ENCODE peak calls at places on chromosomes 6 and 20, in nine cellular contexts. P is GM12878; H is tibial artery; Q is mucosa of descending colon; W is sigmoid colon; K is pancreas; E is upper lobe of right lung; I is CD8-positive, alpha-beta T cell; S is PC-3. J is an unnamed sample. For H3K4me1, the result is how much of the 10 kb centered on the place peaks cover.

GRCh38 chr6:36809156-36809555 is 30.1 kb downstream of the CPNE5 start:
- DNase-seq in P (no peak), H (no peak), Q (no peak), W (no peak), K (no peak), E (no peak), I (no peak), S (no peak), J (no peak)

GRCh38 chr20:56409521-56409920 is 2.5 kb upstream of the CASS4 start:
- DNase-seq in P (no peak), H (no peak), Q (no peak), W (no peak), K (no peak), E (no peak), I (no peak), S (no peak), J (no peak)

GRCh38 chr6:134707342-134707982 is 242.4 kb downstream of the ALDH8A1 start:
- DNase-seq in P (no peak), H (no peak), Q (no peak), W (no peak), K (no peak), E (no peak), I (no peak), S (peak), J (no peak)

GRCh38 chr6:30515967-30516753 is 26.9 kb downstream of the HLA-E start:
- DNase-seq in P (peak), H (peak), Q (peak), W (peak), K (peak), E (peak), I (peak), S (peak), J (peak)

GRCh38 chr6:50713977-50714486 is 706 bp downstream of the TFAP2D start:
- DNase-seq in P (no peak), H (no peak), Q (no peak), W (no peak), K (no peak), E (no peak), I (no peak), S (no peak), J (no peak)

GRCh38 chr6:108526739-108527174 is 34.0 kb upstream of the FOXO3 start:
- DNase-seq in P (no peak), H (no peak), Q (no peak), W (no peak), K (peak), E (no peak), I (no peak), S (peak), J (no peak)

GRCh38 chr20:16351415-16351814 is 221.8 kb downstream of the KIF16B start:
- DNase-seq in P (no peak), H (no peak), Q (no peak), W (no peak), K (no peak), E (no peak), I (no peak), S (no peak), J (no peak)

GRCh38 chr20:12906401-12906800 is 102.4 kb upstream of the SPTLC3 start:
- DNase-seq in P (no peak), H (no peak), Q (no peak), W (no peak), K (no peak), E (no peak), I (no peak), S (no peak), J (no peak)

GRCh38 chr6:119735500-119735899 is 385.9 kb upstream of the MAN1A1 start:
- DNase-seq in P (no peak), H (no peak), Q (no peak), W (no peak), K (no peak), E (no peak), I (no peak), S (no peak), J (no peak)

GRCh38 chr6:1773697-1774096 is 164.0 kb downstream of the FOXC1 start:
- DNase-seq in P (no peak), H (no peak), Q (no peak), W (no peak), K (no peak), E (no peak), I (no peak), S (no peak), J (no peak)

GRCh38 chr20:56626367-56627121 is 2.6 kb upstream of the TFAP2C start:
- DNase-seq in P (no peak), H (no peak), Q (no peak), W (peak), K (no peak), E (no peak), I (no peak), S (no peak), J (no peak)

GRCh38 chr6:160926281-160927276 is 65.0 kb upstream of the MAP3K4 start:
- DNase-seq in P (no peak), H (no peak), Q (no peak), W (no peak), K (no peak), E (no peak), I (no peak), S (no peak), J (no peak)

GRCh38 chr20:60921021-60921622 is 330.9 kb upstream of the CDH4 start:
- DNase-seq in P (no peak), H (no peak), Q (no peak), W (no peak), K (peak), E (peak), I (peak), S (no peak), J (no peak)

GRCh38 chr20:16922834-16923233 is 174.7 kb downstream of the OTOR start:
- DNase-seq in P (no peak), H (no peak), Q (no peak), W (no peak), K (no peak), E (no peak), I (no peak), S (peak), J (no peak)

GRCh38 chr6:17725083-17725482 is 18.4 kb upstream of the NUP153 start:
- DNase-seq in P (no peak), H (no peak), Q (no peak), W (peak), K (no peak), E (no peak), I (no peak), S (no peak), J (no peak)

GRCh38 chr6:112990971-112991370 is 643.8 kb downstream of the RFPL4B start:
- DNase-seq in P (no peak), H (no peak), Q (no peak), W (no peak), K (no peak), E (no peak), I (no peak), S (no peak), J (no peak)

GRCh38 chr6:73538116-73538779 is 17.4 kb upstream of the EEF1A1 start:
- DNase-seq in P (no peak), H (no peak), Q (no peak), W (no peak), K (no peak), E (no peak), I (no peak), S (no peak), J (peak)

GRCh38 chr6:70108230-70108629 is 194.7 kb downstream of the COL9A1 start:
- DNase-seq in P (peak), H (no peak), Q (no peak), W (no peak), K (no peak), E (no peak), I (no peak), S (peak), J (no peak)

GRCh38 chr20:17680128-17680835 is 1.8 kb downstream of the RRBP1 start:
- DNase-seq in P (no peak), H (peak), Q (peak), W (peak), K (peak), E (peak), I (peak), S (peak), J (peak)

GRCh38 chr20:49395659-49396058 is 86.8 kb downstream of the KCNB1 start:
- DNase-seq in P (no peak), H (no peak), Q (no peak), W (no peak), K (no peak), E (no peak), I (no peak), S (no peak), J (no peak)
- TF ChIP-seq CTCF in P (no peak), H (no peak), Q (no peak), W (no peak), K (no peak), E (no peak), I (no peak), S (no peak), J (no peak)

GRCh38 chr6:170084166-170084730 is 206.6 kb downstream of the DLL1 start:
- DNase-seq in P (no peak), H (peak), Q (no peak), W (no peak), K (no peak), E (no peak), I (no peak), S (no peak), J (peak)

GRCh38 chr6:170086639-170087420 is 204.0 kb downstream of the DLL1 start:
- DNase-seq in P (no peak), H (peak), Q (peak), W (peak), K (no peak), E (peak), I (peak), S (no peak), J (peak)

GRCh38 chr6:170083236-170084051 is 207.4 kb downstream of the DLL1 start:
- DNase-seq in P (no peak), H (peak), Q (no peak), W (no peak), K (no peak), E (no peak), I (no peak), S (no peak), J (peak)

GRCh38 chr6:170087946-170088348 is 202.9 kb downstream of the DLL1 start:
- DNase-seq in P (peak), H (peak), Q (peak), W (peak), K (no peak), E (peak), I (peak), S (no peak), J (peak)

GRCh38 chr6:170085475-170086401 is 205.1 kb downstream of the DLL1 start:
- DNase-seq in P (no peak), H (peak), Q (no peak), W (peak), K (no peak), E (peak), I (peak), S (no peak), J (peak)
- H3K4me1 ChIP-seq in P (under half), H (under half), Q (under half), W (under half), K (under half), E (under half), I (under half), S (under half), J (under half)

GRCh38 chr6:159132664-159133063 is 36.5 kb upstream of the FNDC1 start:
- DNase-seq in P (no peak), H (no peak), Q (no peak), W (no peak), K (no peak), E (no peak), I (no peak), S (no peak), J (no peak)
- TF ChIP-seq CTCF in P (no peak), H (no peak), Q (no peak), W (no peak), K (no peak), E (no peak), I (no peak), S (no peak), J (no peak)

GRCh38 chr6:7171733-7172132 is 64.0 kb downstream of the RREB1 start:
- DNase-seq in P (no peak), H (no peak), Q (no peak), W (no peak), K (no peak), E (no peak), I (no peak), S (no peak), J (no peak)
- H3K4me1 ChIP-seq in P (under half), H (half or more), Q (under half), W (half or more), K (under half), E (half or more), I (under half), S (under half), J (under half)

GRCh38 chr6:136158398-136158797 is 91.7 kb downstream of the MTFR2 start:
- DNase-seq in P (no peak), H (no peak), Q (no peak), W (no peak), K (peak), E (no peak), I (no peak), S (no peak), J (peak)
- TF ChIP-seq CTCF in P (no peak), H (no peak), Q (no peak), W (no peak), K (no peak), E (no peak), I (no peak), S (no peak), J (no peak)

DNA sequence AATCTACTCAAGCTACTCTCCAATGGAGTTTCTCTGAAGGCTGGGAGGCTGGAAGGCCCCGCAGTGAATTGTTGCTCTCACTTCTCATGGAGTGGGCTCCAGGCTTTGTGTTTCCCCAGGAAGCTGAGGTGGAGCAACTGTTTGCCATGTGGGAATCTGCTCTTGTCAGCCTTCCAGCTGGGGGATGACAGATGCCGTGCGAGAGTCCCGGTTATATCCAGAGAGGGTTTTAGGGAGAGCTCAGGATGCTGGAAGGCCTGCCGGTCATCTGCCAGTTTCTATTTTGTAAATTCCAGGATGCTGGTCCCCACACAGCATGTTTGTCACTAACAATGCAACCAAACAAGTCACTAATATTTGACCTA is 98.2 kb upstream of the NAA20 start:
- DNase-seq in P (no peak), H (no peak), Q (no peak), W (no peak), K (no peak), E (no peak), I (no peak), S (no peak), J (no peak)
- H3K4me1 ChIP-seq in P (under half), H (under half), Q (under half), W (under half), K (under half), E (half or more), I (under half), S (under half), J (half or more)

GRCh38 chr6:24910331-24910849 is 25.4 kb downstream of the RIPOR2 start:
- DNase-seq in P (no peak), H (no peak), Q (peak), W (no peak), K (no peak), E (peak), I (peak), S (no peak), J (peak)
- TF ChIP-seq CTCF in P (peak), H (no peak), Q (no peak), W (no peak), K (no peak), E (no peak), I (no peak), S (peak), J (no peak)

DNA sequence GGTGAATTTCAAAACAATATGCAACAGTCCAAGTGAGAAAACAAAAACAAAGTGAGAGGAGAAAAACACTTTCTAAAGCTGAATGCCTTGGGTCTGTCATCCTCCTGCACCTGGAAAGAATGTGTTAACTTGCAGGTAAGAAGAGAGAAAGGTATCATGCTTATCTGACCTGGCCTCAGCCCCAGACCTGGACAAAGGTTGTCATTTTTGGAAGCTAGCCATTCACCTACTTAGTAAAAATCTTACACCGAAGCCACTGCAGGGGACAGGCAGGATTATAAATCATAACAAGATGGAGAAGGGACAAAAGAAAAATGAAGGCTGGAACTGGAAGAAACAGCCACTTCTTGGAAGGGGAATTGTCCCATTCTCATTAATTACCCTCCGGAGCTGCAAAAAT is 69.4 kb downstream of the GFOD1 start:
- DNase-seq in P (no peak), H (no peak), Q (no peak), W (no peak), K (no peak), E (no peak), I (no peak), S (no peak), J (no peak)
- H3K4me1 ChIP-seq in P (under half), H (half or more), Q (under half), W (half or more), K (under half), E (half or more), I (under half), S (under half), J (under half)

GRCh38 chr20:10047427-10047826 is 12.6 kb downstream of the ANKEF1 start:
- DNase-seq in P (no peak), H (no peak), Q (no peak), W (no peak), K (no peak), E (no peak), I (no peak), S (peak), J (no peak)
- TF ChIP-seq CTCF in P (no peak), H (no peak), Q (no peak), W (no peak), K (no peak), E (no peak), I (no peak), S (peak), J (no peak)

DNA sequence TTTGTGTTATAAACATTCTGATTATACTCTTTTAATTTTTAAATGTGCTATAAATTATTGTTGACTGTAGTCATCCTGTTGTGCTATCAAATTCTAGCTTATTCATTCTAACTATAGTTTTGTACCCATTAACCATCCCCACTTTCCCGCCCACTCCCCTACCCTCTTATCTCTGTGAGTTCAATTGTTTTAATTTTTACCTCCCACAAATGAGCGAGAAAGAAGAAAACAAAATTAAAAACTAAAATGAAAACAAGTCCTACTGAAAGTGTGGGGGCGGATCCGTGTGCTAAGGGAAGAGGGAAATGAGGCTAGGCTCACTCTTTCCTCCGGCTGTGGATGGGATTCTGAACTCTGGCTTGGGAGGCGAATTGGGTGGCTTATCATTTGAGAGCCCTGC is 6.6 kb upstream of the ZNF831 start:
- DNase-seq in P (no peak), H (no peak), Q (no peak), W (no peak), K (no peak), E (no peak), I (no peak), S (no peak), J (no peak)
- H3K4me1 ChIP-seq in P (under half), H (under half), Q (under half), W (under half), K (under half), E (under half), I (half or more), S (under half), J (under half)